ENCODE peak calls at places on chromosome X, in four cellular contexts. V is lower lobe of right lung; X is cardiac fibroblast; F is CD4-positive, alpha-beta memory T cell. L is an unnamed sample.
A peak's percentile ranks its signal among the peaks of the same experiment; 100 is the strongest.

GRCh38 chrX:14506866-14507265 is 22.5 kb upstream of the GLRA2 start:
- DNase-seq in V (no peak), X (no peak), F (no peak), L (no peak)

GRCh38 chrX:46918434-46918833 is 6.2 kb downstream of the JADE3 start:
- DNase-seq in V (no peak), X (no peak), F (no peak), L (no peak)

GRCh38 chrX:145856181-145856580 is 38.6 kb downstream of the SLITRK2 start:
- DNase-seq in V (no peak), X (no peak), F (no peak), L (no peak)

GRCh38 chrX:44431206-44431605 is 87.7 kb upstream of the EFHC2 start:
- DNase-seq in V (no peak), X (no peak), F (no peak), L (no peak)

GRCh38 chrX:102957751-102958150 is 20.7 kb downstream of the RAB40AL start:
- DNase-seq in V (no peak), X (no peak), F (no peak), L (no peak)

GRCh38 chrX:118975831-118976598 is 1.6 kb downstream of the LONRF3 start:
- DNase-seq in V (peak; percentile 90), X (peak; percentile 46), F (peak; percentile 52), L (no peak)

GRCh38 chrX:70525733-70526132 is 81.1 kb downstream of the DLG3 start:
- DNase-seq in V (peak; percentile 77), X (no peak), F (no peak), L (no peak)

GRCh38 chrX:47218920-47219815 is 687 bp downstream of the CDK16 start:
- DNase-seq in V (peak; percentile 61), X (no peak), F (peak; percentile 13), L (no peak)

GRCh38 chrX:153381684-153382532 is 19.2 kb downstream of the PNMA6E start:
- DNase-seq in V (no peak), X (peak; percentile 96), F (no peak), L (peak; percentile 37)

GRCh38 chrX:45619290-45619689 is 418.6 kb upstream of the DIPK2B start:
- DNase-seq in V (no peak), X (peak; percentile 41), F (no peak), L (no peak)

GRCh38 chrX:45623266-45623665 is 422.6 kb upstream of the DIPK2B start:
- DNase-seq in V (no peak), X (peak; percentile 79), F (no peak), L (no peak)

GRCh38 chrX:85327060-85327333 is 52.5 kb downstream of the POF1B start:
- DNase-seq in V (peak; percentile 3), X (no peak), F (no peak), L (no peak)

GRCh38 chrX:39874202-39874816 is 223.4 kb downstream of the BCOR start:
- DNase-seq in V (no peak), X (no peak), F (no peak), L (no peak)

GRCh38 chrX:80817002-80817401 is 7.3 kb upstream of the BRWD3 start:
- DNase-seq in V (no peak), X (peak; percentile 36), F (no peak), L (no peak)

GRCh38 chrX:37922926-37923325 is 75.6 kb upstream of the DYNLT3 start:
- DNase-seq in V (no peak), X (no peak), F (no peak), L (no peak)

GRCh38 chrX:47643926-47644325 is 6.4 kb downstream of the ELK1 start:
- DNase-seq in V (no peak), X (peak; percentile 68), F (no peak), L (no peak)

GRCh38 chrX:47245156-47245555 is 12.3 kb downstream of the USP11 start:
- DNase-seq in V (no peak), X (no peak), F (no peak), L (no peak)

GRCh38 chrX:97806238-97806637 is 922.5 kb downstream of the RPA4 start:
- DNase-seq in V (no peak), X (no peak), F (no peak), L (no peak)

GRCh38 chrX:78123190-78123589 is 16.3 kb downstream of the TAF9B start:
- DNase-seq in V (no peak), X (no peak), F (no peak), L (no peak)

GRCh38 chrX:3576886-3577516 is 136.4 kb downstream of the PRKX start:
- DNase-seq in V (no peak), X (peak; percentile 67), F (no peak), L (no peak)

GRCh38 chrX:24026403-24026801 is 584 bp downstream of the KLHL15 start:
- DNase-seq in V (no peak), X (peak; percentile 22), F (no peak), L (no peak)

GRCh38 chrX:68650491-68650890 is 3.0 kb downstream of the STARD8 start:
- DNase-seq in V (no peak), X (no peak), F (no peak), L (no peak)

GRCh38 chrX:12972239-12972638 is 2.7 kb upstream of the TMSB4X start:
- DNase-seq in V (no peak), X (no peak), F (no peak), L (no peak)

GRCh38 chrX:44352739-44353138 is 9.3 kb upstream of the EFHC2 start:
- DNase-seq in V (no peak), X (peak; percentile 14), F (no peak), L (no peak)

GRCh38 chrX:103376979-103377324 is 614 bp downstream of the BEX3 start:
- DNase-seq in V (no peak), X (peak; percentile 58), F (no peak), L (no peak)

GRCh38 chrX:153774576-153775292 is 6.1 kb upstream of the SRPK3 start:
- DNase-seq in V (peak; percentile 32), X (no peak), F (no peak), L (no peak)

GRCh38 chrX:29487214-29487613 is 728.1 kb upstream of the MAGEB2 start:
- DNase-seq in V (no peak), X (no peak), F (no peak), L (no peak)

GRCh38 chrX:53288173-53288572 is 6.8 kb upstream of the IQSEC2 start:
- DNase-seq in V (peak; percentile 53), X (peak; percentile 43), F (peak; percentile 13), L (no peak)

GRCh38 chrX:110951472-110952269 is 144.3 kb upstream of the PAK3 start:
- DNase-seq in V (no peak), X (no peak), F (no peak), L (no peak)

GRCh38 chrX:25178555-25178954 is 162.8 kb upstream of the ARX start:
- DNase-seq in V (no peak), X (no peak), F (no peak), L (no peak)
- H3K4me3 ChIP-seq in V (no peak overlapping the region), X (no peak overlapping the region), F (no peak overlapping the region), L (no peak overlapping the region)

DNA sequence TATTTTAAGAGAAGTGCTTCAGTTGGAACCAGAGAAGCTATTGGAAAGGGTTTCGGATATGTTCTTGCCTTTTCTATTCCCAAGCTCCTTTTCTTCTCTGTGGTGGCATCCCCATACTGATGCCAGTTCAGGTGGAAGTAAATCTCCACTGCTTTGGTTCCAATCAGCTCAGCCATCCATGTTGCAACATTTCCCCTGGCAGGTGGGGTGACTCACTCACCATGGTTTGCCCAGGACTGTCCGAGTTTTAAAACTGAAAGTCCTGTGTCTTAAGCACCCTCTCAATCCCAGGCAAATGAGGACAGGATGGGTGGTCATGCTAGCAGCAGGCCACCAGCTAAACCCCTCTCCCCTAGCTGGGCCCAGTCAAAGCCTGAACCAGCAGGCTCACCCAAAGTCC is 15.1 kb downstream of the RAI2 start:
- DNase-seq in V (no peak), X (no peak), F (no peak), L (no peak)
- H3K4me3 ChIP-seq in V (no peak overlapping the region), X (no peak overlapping the region), F (no peak overlapping the region), L (no peak overlapping the region)

GRCh38 chrX:19640693-19641374 is 125.5 kb upstream of the MAP3K15 start:
- DNase-seq in V (no peak), X (no peak), F (no peak), L (no peak)
- H3K4me3 ChIP-seq in V (no peak overlapping the region), X (no peak overlapping the region), F (no peak overlapping the region), L (no peak overlapping the region)

DNA sequence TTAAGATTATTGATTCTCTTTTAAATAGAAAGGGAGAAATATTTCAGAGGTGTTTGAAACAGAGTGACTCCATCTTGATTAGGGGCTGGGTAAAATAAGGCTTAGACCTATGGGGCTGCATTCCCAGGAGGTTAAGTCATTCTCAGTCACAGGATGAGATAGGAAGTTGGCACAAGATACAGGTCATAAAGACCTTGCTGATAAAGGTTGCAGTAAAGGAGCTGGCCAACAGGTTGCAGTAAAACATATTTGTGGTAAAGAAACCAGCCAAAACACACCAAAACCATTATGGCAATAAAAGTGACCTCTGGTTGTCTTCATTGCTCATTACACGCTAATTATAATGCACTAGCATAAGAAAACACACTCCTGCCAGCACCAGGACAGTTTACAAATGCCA is 165.0 kb downstream of the SPIN4 start:
- DNase-seq in V (no peak), X (no peak), F (no peak), L (no peak)
- H3K4me3 ChIP-seq in V (no peak overlapping the region), X (no peak overlapping the region), F (no peak overlapping the region), L (no peak overlapping the region)

GRCh38 chrX:149499766-149500165 is 5.3 kb downstream of the IDS start:
- DNase-seq in V (no peak), X (no peak), F (no peak), L (no peak)
- H3K4me3 ChIP-seq in V (no peak overlapping the region), X (no peak overlapping the region), F (no peak overlapping the region), L (no peak overlapping the region)

GRCh38 chrX:20363003-20363674 is 96.4 kb upstream of the RPS6KA3 start:
- DNase-seq in V (no peak), X (no peak), F (no peak), L (no peak)
- H3K4me3 ChIP-seq in V (no peak overlapping the region), X (no peak overlapping the region), F (no peak overlapping the region), L (no peak overlapping the region)